ENCODE peak calls at places on chromosomes 13 and 19, in eight cellular contexts. T, L, O, R, G, C, M and V are unnamed samples.

GRCh38 chr13:110156186-110157065 is 150.5 kb downstream of the COL4A1 start:
- DNase-seq in T (no peak), L (no peak), O (no peak), R (no peak), G (no peak), C (no peak), M (peak; percentile 24), V (no peak)

GRCh38 chr13:19860884-19861655 is 2.4 kb downstream of the ZMYM5 start:
- DNase-seq in T (no peak), L (peak; percentile 41), O (no peak), R (no peak), G (peak; percentile 80), C (no peak), M (peak; percentile 73), V (peak; percentile 66)

GRCh38 chr13:49779721-49780120 is 12.8 kb downstream of the KPNA3 start:
- DNase-seq in T (no peak), L (no peak), O (no peak), R (no peak), G (no peak), C (no peak), M (no peak), V (no peak)

GRCh38 chr19:14482112-14482941 is 7.2 kb upstream of the PTGER1 start:
- DNase-seq in T (no peak), L (no peak), O (no peak), R (no peak), G (no peak), C (no peak), M (no peak), V (no peak)

GRCh38 chr19:40503300-40503699 is 36.5 kb downstream of the SPTBN4 start:
- DNase-seq in T (no peak), L (peak; percentile 26), O (no peak), R (no peak), G (no peak), C (no peak), M (no peak), V (no peak)

GRCh38 chr13:44792096-44792495 is 197.2 kb downstream of the NUFIP1 start:
- DNase-seq in T (no peak), L (no peak), O (no peak), R (no peak), G (no peak), C (no peak), M (no peak), V (no peak)

GRCh38 chr19:35673121-35673804 is 6.9 kb downstream of the UPK1A start:
- DNase-seq in T (no peak), L (peak; percentile 66), O (no peak), R (peak; percentile 33), G (peak; percentile 53), C (no peak), M (peak; percentile 62), V (peak; percentile 40)

GRCh38 chr13:58620171-58620570 is 988.6 kb downstream of the PCDH17 start:
- DNase-seq in T (no peak), L (peak; percentile 28), O (no peak), R (no peak), G (no peak), C (no peak), M (no peak), V (no peak)

GRCh38 chr13:77250968-77251367 is 75.9 kb downstream of the MYCBP2 start:
- DNase-seq in T (no peak), L (no peak), O (no peak), R (no peak), G (no peak), C (no peak), M (no peak), V (no peak)

GRCh38 chr19:42279902-42280760 is 11.1 kb downstream of the CIC start:
- DNase-seq in T (peak; percentile 98), L (peak; percentile 94), O (peak; percentile 90), R (peak; percentile 94), G (peak; percentile 77), C (peak; percentile 94), M (peak; percentile 83), V (peak; percentile 82)

GRCh38 chr13:25847635-25848616 is 203.9 kb downstream of the SHISA2 start:
- DNase-seq in T (no peak), L (no peak), O (no peak), R (no peak), G (no peak), C (no peak), M (no peak), V (no peak)

GRCh38 chr13:32426981-32427851 is 714 bp downstream of the N4BP2L1 start:
- DNase-seq in T (peak; percentile 81), L (peak; percentile 74), O (peak; percentile 56), R (peak; percentile 34), G (no peak), C (peak; percentile 31), M (peak; percentile 29), V (no peak)

GRCh38 chr19:52941941-52942370 is 18.7 kb upstream of the ZNF888 start:
- DNase-seq in T (peak; percentile 85), L (peak; percentile 68), O (peak; percentile 40), R (peak; percentile 27), G (no peak), C (peak; percentile 22), M (peak; percentile 20), V (no peak)

GRCh38 chr19:29680447-29680846 is 15.2 kb downstream of the PLEKHF1 start:
- DNase-seq in T (peak; percentile 80), L (no peak), O (peak; percentile 73), R (peak; percentile 53), G (no peak), C (no peak), M (no peak), V (no peak)

GRCh38 chr19:2426661-2427322 is 594 bp downstream of the TIMM13 start:
- DNase-seq in T (peak; percentile 87), L (peak; percentile 79), O (no peak), R (peak; percentile 35), G (peak; percentile 16), C (no peak), M (peak; percentile 14), V (peak; percentile 26)

GRCh38 chr19:13100031-13100588 is 2.5 kb downstream of the LYL1 start:
- DNase-seq in T (no peak), L (no peak), O (no peak), R (no peak), G (no peak), C (no peak), M (no peak), V (no peak)
- H3K4me1 ChIP-seq in T (peaks cover 4% of the 10 kb centered on the region), L (peaks cover 20% of the 10 kb centered on the region), O (peaks cover 13% of the 10 kb centered on the region), R (peaks cover 98% of the 10 kb centered on the region), G (peaks cover 45% of the 10 kb centered on the region), C (peaks cover 24% of the 10 kb centered on the region), M (peaks cover 12% of the 10 kb centered on the region), V (no peaks in the 10 kb centered on the region)

DNA sequence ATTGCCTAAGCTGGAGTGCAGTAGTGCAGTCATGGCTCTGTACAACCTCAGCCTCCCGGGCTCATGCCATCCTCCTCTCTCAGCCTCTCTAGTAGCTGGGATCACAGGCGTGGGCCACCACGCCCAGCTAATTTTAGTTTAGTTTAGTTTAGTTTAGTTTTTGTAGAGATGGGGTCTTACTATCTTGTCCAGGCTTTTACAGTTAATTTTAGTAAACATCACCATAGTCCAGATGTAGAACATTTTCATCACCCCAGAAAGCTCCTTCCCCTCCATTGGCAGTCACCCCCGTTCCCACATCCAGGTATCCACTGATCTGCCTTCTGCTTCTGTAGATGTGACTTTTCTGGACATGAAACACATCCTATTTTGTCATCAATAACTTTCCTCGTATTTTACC is 41.1 kb downstream of the DNM2 start:
- DNase-seq in T (no peak), L (no peak), O (no peak), R (no peak), G (no peak), C (no peak), M (no peak), V (no peak)
- H3K27ac ChIP-seq in T (peak overlapping the region; percentile 74), L (no peak overlapping the region), O (peak overlapping the region; percentile 89), R (peak overlapping the region; percentile 95), G (peak overlapping the region; percentile 49), C (peak overlapping the region; percentile 33), M (no peak overlapping the region), V (no peak overlapping the region)

GRCh38 chr19:50568321-50569022 is at the start of gene LRRC4B:
- DNase-seq in T (no peak), L (peak; percentile 79), O (no peak), R (no peak), G (no peak), C (no peak), M (no peak), V (no peak)

GRCh38 chr19:50570997-50571396 is 2.8 kb upstream of the LRRC4B start:
- DNase-seq in T (no peak), L (no peak), O (no peak), R (no peak), G (no peak), C (no peak), M (no peak), V (no peak)

GRCh38 chr19:50569023-50569697 is 925 bp upstream of the LRRC4B start:
- DNase-seq in T (peak; percentile 32), L (no peak), O (no peak), R (no peak), G (no peak), C (no peak), M (no peak), V (no peak)

GRCh38 chr19:50567882-50568281 is 353 bp downstream of the LRRC4B start:
- DNase-seq in T (no peak), L (no peak), O (no peak), R (no peak), G (no peak), C (no peak), M (no peak), V (no peak)

DNA sequence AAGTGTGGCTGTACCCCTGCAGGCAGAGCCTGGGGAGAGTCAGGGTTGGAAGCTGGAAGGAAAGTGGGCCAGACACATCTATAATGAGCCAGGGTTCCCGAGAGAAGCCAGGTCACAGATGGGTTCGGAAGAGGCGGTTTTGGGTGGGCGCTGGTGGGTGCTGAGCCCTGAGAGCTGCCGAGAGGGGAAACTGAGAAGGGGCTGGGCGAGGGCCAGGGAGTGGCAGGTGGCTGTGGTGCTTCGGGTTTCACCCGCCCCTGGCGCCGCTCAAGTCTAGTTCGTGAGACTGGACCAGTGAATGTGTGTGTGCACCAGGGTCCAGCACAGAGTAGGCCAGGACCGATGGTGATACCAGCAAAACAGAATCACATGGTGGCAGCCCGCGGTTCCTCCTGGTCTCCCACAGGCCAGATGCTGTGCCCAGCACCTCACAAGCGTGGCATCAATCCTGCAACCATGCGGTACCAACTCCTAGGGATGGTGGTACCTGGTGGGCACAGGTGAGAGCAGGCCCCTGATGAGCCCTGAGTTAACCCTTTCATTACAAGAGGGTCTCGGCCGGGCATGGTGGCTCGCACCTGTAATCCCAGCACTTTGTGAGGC is 1.8 kb upstream of the LRRC4B start:
- DNase-seq in T (no peak), L (no peak), O (no peak), R (no peak), G (no peak), C (no peak), M (no peak), V (no peak)
- TF ChIP-seq CTCF in T (no peak), L (no peak), O (no peak), R (no peak), G (no peak), C (no peak), M (no peak), V (no peak)

DNA sequence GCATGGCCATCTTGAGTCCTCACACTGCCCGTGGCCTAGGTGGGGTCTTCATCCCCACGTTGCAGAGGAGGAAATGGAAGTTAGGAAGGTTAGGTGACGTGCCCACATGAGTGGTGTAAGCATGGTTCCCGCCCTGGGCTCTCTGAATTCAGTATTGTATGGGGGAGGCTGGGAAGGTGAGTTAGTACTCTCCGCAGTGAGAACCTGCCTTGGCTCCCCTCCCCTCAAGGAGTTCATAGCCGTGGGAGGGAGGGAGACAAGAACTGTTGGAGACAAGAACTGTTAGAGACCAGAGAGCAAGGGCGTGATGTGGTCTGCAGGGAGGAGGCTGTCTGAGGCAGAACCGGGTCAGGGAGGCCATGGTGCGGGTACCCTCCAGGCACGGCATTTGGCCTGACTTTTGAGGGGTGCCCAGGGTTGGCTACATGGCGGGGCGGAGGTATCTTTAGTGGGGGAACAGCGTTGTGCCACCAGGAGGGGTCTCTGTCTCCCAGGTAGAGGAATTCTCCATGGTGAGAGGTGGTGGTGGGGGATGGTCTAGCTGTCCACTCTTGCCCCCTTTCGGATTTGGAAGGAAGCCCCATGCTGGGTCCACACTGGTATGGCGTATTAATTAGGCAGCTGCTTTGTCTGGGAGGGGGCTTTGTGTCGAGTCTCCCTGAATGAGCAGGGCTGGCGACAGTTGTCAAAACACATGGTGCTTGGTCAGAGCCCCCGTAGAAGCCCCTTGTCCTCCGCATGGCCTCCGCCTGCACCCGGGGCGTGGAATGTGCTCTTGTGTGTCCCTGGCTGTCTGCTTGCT is 45.8 kb downstream of the CAPN12 start:
- DNase-seq in T (no peak), L (peak; percentile 70), O (no peak), R (no peak), G (no peak), C (no peak), M (no peak), V (peak; percentile 13)
- H3K4me1 ChIP-seq in T (peaks cover 77% of the 10 kb centered on the region), L (peaks cover 26% of the 10 kb centered on the region), O (peaks cover 5% of the 10 kb centered on the region), R (peaks cover 97% of the 10 kb centered on the region), G (peaks cover 48% of the 10 kb centered on the region), C (peaks cover 61% of the 10 kb centered on the region), M (peaks cover 19% of the 10 kb centered on the region), V (peaks cover 36% of the 10 kb centered on the region)